ENCODE peak calls at places on chromosomes 2 and 18, in six cellular contexts. One of them, this sample, is unnamed. For H3K4me1 and H3K9me3, the result is how much of the 10 kb centered on the place peaks cover.

GRCh38 chr18:33755918-33756590 is 178.0 kb downstream of the ASXL3 start:
- DNase-seq in left ventricle myocardium inferior: no peak
- DNase-seq in hepatocyte: peak
- DNase-seq in thyroid gland: no peak
- DNase-seq in tibial artery: no peak
- DNase-seq in esophagus squamous epithelium: no peak
- DNase-seq in this sample: no peak

GRCh38 chr2:648476-649424 is 28.5 kb downstream of the TMEM18 start:
- DNase-seq in tibial artery: no peak
- DNase-seq in thyroid gland: no peak
- DNase-seq in hepatocyte: no peak
- DNase-seq in left ventricle myocardium inferior: no peak
- DNase-seq in esophagus squamous epithelium: no peak
- DNase-seq in this sample: no peak

GRCh38 chr2:40859617-40860016 is 407.7 kb upstream of the SLC8A1 start:
- DNase-seq in left ventricle myocardium inferior: no peak
- DNase-seq in hepatocyte: no peak
- DNase-seq in tibial artery: no peak
- DNase-seq in thyroid gland: no peak
- DNase-seq in esophagus squamous epithelium: no peak
- DNase-seq in this sample: no peak

GRCh38 chr2:8472545-8473361 is 209.1 kb upstream of the ID2 start:
- DNase-seq in left ventricle myocardium inferior: no peak
- DNase-seq in hepatocyte: no peak
- DNase-seq in esophagus squamous epithelium: no peak
- DNase-seq in thyroid gland: no peak
- DNase-seq in tibial artery: peak
- DNase-seq in this sample: no peak

GRCh38 chr18:5600376-5601071 is 56.7 kb upstream of the EPB41L3 start:
- DNase-seq in left ventricle myocardium inferior: no peak
- DNase-seq in hepatocyte: peak
- DNase-seq in esophagus squamous epithelium: no peak
- DNase-seq in thyroid gland: no peak
- DNase-seq in tibial artery: no peak
- DNase-seq in this sample: no peak

GRCh38 chr18:64208531-64208930 is 59.6 kb upstream of the LINC00305 start:
- DNase-seq in hepatocyte: no peak
- DNase-seq in thyroid gland: no peak
- DNase-seq in left ventricle myocardium inferior: no peak
- DNase-seq in esophagus squamous epithelium: no peak
- DNase-seq in tibial artery: no peak
- DNase-seq in this sample: no peak

GRCh38 chr18:25454270-25454659 is 102.3 kb upstream of the ZNF521 start:
- DNase-seq in thyroid gland: no peak
- DNase-seq in esophagus squamous epithelium: no peak
- DNase-seq in hepatocyte: no peak
- DNase-seq in tibial artery: no peak
- DNase-seq in left ventricle myocardium inferior: no peak
- DNase-seq in this sample: no peak

GRCh38 chr2:196925445-196925767 is 1.1 kb downstream of the PGAP1 start:
- DNase-seq in esophagus squamous epithelium: no peak
- DNase-seq in thyroid gland: no peak
- DNase-seq in tibial artery: no peak
- DNase-seq in hepatocyte: peak
- DNase-seq in left ventricle myocardium inferior: no peak
- DNase-seq in this sample: no peak

GRCh38 chr2:190809876-190810525 is 70.6 kb upstream of the GLS start:
- DNase-seq in thyroid gland: no peak
- DNase-seq in esophagus squamous epithelium: no peak
- DNase-seq in hepatocyte: no peak
- DNase-seq in left ventricle myocardium inferior: no peak
- DNase-seq in tibial artery: no peak
- DNase-seq in this sample: no peak

GRCh38 chr2:189836644-189837043 is 52.4 kb downstream of the PMS1 start:
- DNase-seq in tibial artery: no peak
- DNase-seq in thyroid gland: no peak
- DNase-seq in esophagus squamous epithelium: no peak
- DNase-seq in hepatocyte: no peak
- DNase-seq in left ventricle myocardium inferior: no peak
- DNase-seq in this sample: no peak

GRCh38 chr2:12106440-12107080 is 360.1 kb downstream of the LPIN1 start:
- DNase-seq in thyroid gland: no peak
- DNase-seq in tibial artery: peak
- DNase-seq in hepatocyte: peak
- DNase-seq in left ventricle myocardium inferior: peak
- DNase-seq in esophagus squamous epithelium: no peak
- DNase-seq in this sample: no peak

GRCh38 chr2:105329561-105330495 is at the start of gene TGFBRAP1:
- DNase-seq in left ventricle myocardium inferior: peak
- DNase-seq in thyroid gland: peak
- DNase-seq in tibial artery: peak
- DNase-seq in esophagus squamous epithelium: no peak
- DNase-seq in hepatocyte: peak
- DNase-seq in this sample: no peak

GRCh38 chr2:111930875-111931274 is 32.5 kb downstream of the MERTK start:
- DNase-seq in esophagus squamous epithelium: no peak
- DNase-seq in hepatocyte: no peak
- DNase-seq in tibial artery: no peak
- DNase-seq in left ventricle myocardium inferior: no peak
- DNase-seq in thyroid gland: no peak
- DNase-seq in this sample: no peak

GRCh38 chr2:43135583-43135982 is 90.8 kb downstream of the ZFP36L2 start:
- DNase-seq in left ventricle myocardium inferior: no peak
- DNase-seq in hepatocyte: peak
- DNase-seq in tibial artery: peak
- DNase-seq in esophagus squamous epithelium: no peak
- DNase-seq in thyroid gland: no peak
- DNase-seq in this sample: no peak

GRCh38 chr2:43133708-43134570 is 92.5 kb downstream of the ZFP36L2 start:
- DNase-seq in tibial artery: peak
- DNase-seq in thyroid gland: no peak
- DNase-seq in left ventricle myocardium inferior: no peak
- DNase-seq in esophagus squamous epithelium: peak
- DNase-seq in hepatocyte: no peak
- DNase-seq in this sample: peak

GRCh38 chr2:43136011-43136799 is 90.2 kb downstream of the ZFP36L2 start:
- DNase-seq in left ventricle myocardium inferior: no peak
- DNase-seq in tibial artery: peak
- DNase-seq in thyroid gland: no peak
- DNase-seq in esophagus squamous epithelium: no peak
- DNase-seq in hepatocyte: peak
- DNase-seq in this sample: no peak

GRCh38 chr2:43133336-43133707 is 93.1 kb downstream of the ZFP36L2 start:
- DNase-seq in thyroid gland: no peak
- DNase-seq in tibial artery: no peak
- DNase-seq in left ventricle myocardium inferior: no peak
- DNase-seq in hepatocyte: no peak
- DNase-seq in esophagus squamous epithelium: no peak
- DNase-seq in this sample: no peak

DNA sequence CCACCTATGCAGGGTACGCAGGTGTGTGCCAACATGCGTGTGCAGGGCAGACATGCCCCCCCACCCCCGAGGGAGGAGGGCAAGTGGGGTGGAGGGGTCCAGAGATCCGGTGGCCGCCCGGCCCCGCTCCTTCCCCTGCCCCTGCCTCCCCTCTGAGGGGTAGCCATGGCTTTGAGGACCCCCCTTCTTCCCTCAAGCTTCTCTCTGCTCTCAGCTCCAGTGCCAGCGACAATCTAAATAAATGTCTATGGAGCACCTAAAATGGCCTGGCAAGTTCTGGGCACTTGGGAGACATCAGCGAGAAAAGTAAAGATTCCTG is 91.9 kb downstream of the ZFP36L2 start:
- DNase-seq in thyroid gland: no peak
- DNase-seq in esophagus squamous epithelium: no peak
- DNase-seq in tibial artery: no peak
- DNase-seq in hepatocyte: peak
- DNase-seq in left ventricle myocardium inferior: no peak
- DNase-seq in this sample: no peak
- H3K4me1 ChIP-seq in thyroid gland: under half
- H3K4me1 ChIP-seq in esophagus squamous epithelium: half or more
- H3K4me1 ChIP-seq in tibial artery: under half
- H3K4me1 ChIP-seq in hepatocyte: under half
- H3K4me1 ChIP-seq in left ventricle myocardium inferior: half or more
- H3K4me1 ChIP-seq in this sample: under half

GRCh38 chr18:77548790-77549420 is 299.3 kb downstream of the GALR1 start:
- DNase-seq in esophagus squamous epithelium: no peak
- DNase-seq in hepatocyte: no peak
- DNase-seq in tibial artery: no peak
- DNase-seq in left ventricle myocardium inferior: no peak
- DNase-seq in thyroid gland: no peak
- DNase-seq in this sample: no peak

GRCh38 chr18:77544792-77545191 is 295.1 kb downstream of the GALR1 start:
- DNase-seq in tibial artery: no peak
- DNase-seq in esophagus squamous epithelium: no peak
- DNase-seq in thyroid gland: no peak
- DNase-seq in left ventricle myocardium inferior: no peak
- DNase-seq in hepatocyte: no peak
- DNase-seq in this sample: no peak

GRCh38 chr18:77550625-77551024 is 301.0 kb downstream of the GALR1 start:
- DNase-seq in thyroid gland: no peak
- DNase-seq in hepatocyte: no peak
- DNase-seq in esophagus squamous epithelium: no peak
- DNase-seq in left ventricle myocardium inferior: no peak
- DNase-seq in tibial artery: no peak
- DNase-seq in this sample: no peak

GRCh38 chr18:77551055-77551454 is 301.4 kb downstream of the GALR1 start:
- DNase-seq in left ventricle myocardium inferior: no peak
- DNase-seq in tibial artery: no peak
- DNase-seq in thyroid gland: no peak
- DNase-seq in hepatocyte: no peak
- DNase-seq in esophagus squamous epithelium: no peak
- DNase-seq in this sample: no peak

GRCh38 chr18:77547757-77548156 is 298.1 kb downstream of the GALR1 start:
- DNase-seq in hepatocyte: peak
- DNase-seq in esophagus squamous epithelium: no peak
- DNase-seq in tibial artery: no peak
- DNase-seq in left ventricle myocardium inferior: peak
- DNase-seq in thyroid gland: no peak
- DNase-seq in this sample: no peak
- H3K9me3 ChIP-seq in hepatocyte: under half
- H3K9me3 ChIP-seq in esophagus squamous epithelium: under half
- H3K9me3 ChIP-seq in tibial artery: under half
- H3K9me3 ChIP-seq in left ventricle myocardium inferior: under half
- H3K9me3 ChIP-seq in thyroid gland: under half
- H3K9me3 ChIP-seq in this sample: under half

GRCh38 chr2:22734373-22735045 is 650.5 kb upstream of the KLHL29 start:
- DNase-seq in tibial artery: no peak
- DNase-seq in esophagus squamous epithelium: no peak
- DNase-seq in hepatocyte: no peak
- DNase-seq in left ventricle myocardium inferior: no peak
- DNase-seq in thyroid gland: no peak
- DNase-seq in this sample: no peak

GRCh38 chr2:22737144-22737543 is 647.8 kb upstream of the KLHL29 start:
- DNase-seq in thyroid gland: no peak
- DNase-seq in tibial artery: no peak
- DNase-seq in hepatocyte: peak
- DNase-seq in esophagus squamous epithelium: no peak
- DNase-seq in left ventricle myocardium inferior: no peak
- DNase-seq in this sample: no peak
- TF ChIP-seq CTCF in thyroid gland: peak
- TF ChIP-seq CTCF in tibial artery: peak
- TF ChIP-seq CTCF in hepatocyte: peak
- TF ChIP-seq CTCF in esophagus squamous epithelium: no peak
- TF ChIP-seq CTCF in left ventricle myocardium inferior: peak
- TF ChIP-seq CTCF in this sample: no peak

GRCh38 chr2:120783371-120783791 is 47.7 kb downstream of the GLI2 start:
- DNase-seq in tibial artery: no peak
- DNase-seq in thyroid gland: no peak
- DNase-seq in hepatocyte: no peak
- DNase-seq in left ventricle myocardium inferior: no peak
- DNase-seq in esophagus squamous epithelium: no peak
- DNase-seq in this sample: no peak
- H3K4me1 ChIP-seq in tibial artery: under half
- H3K4me1 ChIP-seq in thyroid gland: under half
- H3K4me1 ChIP-seq in hepatocyte: under half
- H3K4me1 ChIP-seq in left ventricle myocardium inferior: under half
- H3K4me1 ChIP-seq in esophagus squamous epithelium: under half
- H3K4me1 ChIP-seq in this sample: under half

DNA sequence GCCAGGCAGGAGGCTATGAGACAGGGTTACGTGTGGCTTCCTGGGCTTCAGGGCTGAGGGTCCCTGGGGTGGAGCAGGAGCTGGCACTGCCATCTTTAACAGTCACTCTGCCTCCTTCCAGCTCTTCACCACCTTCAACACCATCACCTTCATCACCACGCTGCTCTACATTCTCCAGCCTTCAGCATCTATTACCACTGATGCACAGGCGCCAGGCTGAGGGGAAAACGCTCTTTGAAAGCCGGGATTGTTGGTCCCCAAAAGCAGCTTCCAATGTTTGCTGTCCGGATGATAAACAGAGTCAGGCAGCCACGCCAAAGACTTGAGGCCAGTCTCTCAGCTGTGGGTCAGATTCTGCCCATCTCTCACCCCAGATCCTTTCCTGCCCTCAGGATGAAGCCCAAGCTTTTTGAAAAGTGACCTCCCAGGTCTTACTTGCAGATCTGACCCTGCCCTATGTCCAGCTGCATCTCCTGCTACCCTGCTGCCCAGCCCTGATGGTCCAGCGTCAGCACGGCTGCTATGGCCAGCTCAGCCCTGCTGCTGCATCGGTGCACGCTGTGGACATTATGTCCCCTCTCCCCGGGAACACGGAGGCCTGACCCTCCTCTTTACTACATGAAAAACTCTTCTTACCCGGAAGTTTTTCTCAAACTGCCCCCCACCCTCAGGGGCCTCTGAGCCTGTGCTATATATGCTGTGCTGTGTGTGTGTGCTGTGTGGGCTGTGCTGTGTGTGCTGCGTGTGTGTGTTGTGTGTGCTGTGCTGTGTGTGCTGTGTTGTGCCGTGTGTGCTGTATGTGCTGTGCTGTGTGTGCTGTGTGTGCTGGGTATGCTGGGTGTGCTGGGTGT is 31.2 kb upstream of the MAL start:
- DNase-seq in hepatocyte: no peak
- DNase-seq in esophagus squamous epithelium: no peak
- DNase-seq in thyroid gland: no peak
- DNase-seq in left ventricle myocardium inferior: no peak
- DNase-seq in tibial artery: peak
- DNase-seq in this sample: no peak
- H3K9me3 ChIP-seq in hepatocyte: under half
- H3K9me3 ChIP-seq in esophagus squamous epithelium: under half
- H3K9me3 ChIP-seq in thyroid gland: under half
- H3K9me3 ChIP-seq in left ventricle myocardium inferior: under half
- H3K9me3 ChIP-seq in tibial artery: under half
- H3K9me3 ChIP-seq in this sample: under half